ENCODE peak calls at places on chromosomes 2 and 18, in nine cellular contexts. A is esophagus squamous epithelium, L is PC-3, I is lower lobe of right lung, S is mucosa of descending colon, N is Peyer's patch, X is PC-9, E is neural progenitor cell, D is kidney. C is an unnamed sample.

GRCh38 chr2:8312861-8313768 is 368.7 kb upstream of the ID2 start:
- DNase-seq in A (no peak), L (peak; percentile 74), I (no peak), S (no peak), N (no peak), X (no peak), E (peak; percentile 39), D (no peak), C (no peak)

GRCh38 chr2:20229322-20230201 is 4.6 kb upstream of the SDC1 start:
- DNase-seq in A (no peak), L (no peak), I (no peak), S (no peak), N (no peak), X (no peak), E (no peak), D (no peak), C (no peak)

GRCh38 chr2:10260130-10260529 is 42.6 kb upstream of the HPCAL1 start:
- DNase-seq in A (no peak), L (peak; percentile 92), I (peak; percentile 24), S (peak; percentile 83), N (peak; percentile 82), X (no peak), E (no peak), D (peak; percentile 40), C (no peak)

GRCh38 chr18:23793051-23793450 is 103.8 kb downstream of the LAMA3 start:
- DNase-seq in A (no peak), L (no peak), I (no peak), S (no peak), N (no peak), X (no peak), E (no peak), D (no peak), C (no peak)

GRCh38 chr18:1052301-1052700 is 147.6 kb downstream of the ADCYAP1 start:
- DNase-seq in A (no peak), L (no peak), I (no peak), S (no peak), N (no peak), X (no peak), E (no peak), D (no peak), C (no peak)

GRCh38 chr2:110115291-110116032 is at the start of gene MALL:
- DNase-seq in A (no peak), L (peak; percentile 89), I (peak; percentile 79), S (peak; percentile 71), N (peak; percentile 76), X (peak; percentile 77), E (peak; percentile 54), D (peak; percentile 75), C (no peak)

GRCh38 chr2:233429175-233429897 is 75.0 kb downstream of the DGKD start:
- DNase-seq in A (no peak), L (peak; percentile 31), I (no peak), S (no peak), N (peak; percentile 38), X (no peak), E (no peak), D (no peak), C (no peak)

GRCh38 chr2:215983581-215984351 is 29.6 kb downstream of the MREG start:
- DNase-seq in A (no peak), L (no peak), I (no peak), S (no peak), N (no peak), X (no peak), E (no peak), D (no peak), C (no peak)

GRCh38 chr18:39805218-39805617 is 2149.8 kb upstream of the PIK3C3 start:
- DNase-seq in A (no peak), L (no peak), I (no peak), S (no peak), N (no peak), X (no peak), E (no peak), D (no peak), C (no peak)

GRCh38 chr2:128069769-128070168 is 21.2 kb upstream of the UGGT1 start:
- DNase-seq in A (no peak), L (peak; percentile 81), I (no peak), S (peak; percentile 37), N (no peak), X (no peak), E (no peak), D (no peak), C (no peak)

DNA sequence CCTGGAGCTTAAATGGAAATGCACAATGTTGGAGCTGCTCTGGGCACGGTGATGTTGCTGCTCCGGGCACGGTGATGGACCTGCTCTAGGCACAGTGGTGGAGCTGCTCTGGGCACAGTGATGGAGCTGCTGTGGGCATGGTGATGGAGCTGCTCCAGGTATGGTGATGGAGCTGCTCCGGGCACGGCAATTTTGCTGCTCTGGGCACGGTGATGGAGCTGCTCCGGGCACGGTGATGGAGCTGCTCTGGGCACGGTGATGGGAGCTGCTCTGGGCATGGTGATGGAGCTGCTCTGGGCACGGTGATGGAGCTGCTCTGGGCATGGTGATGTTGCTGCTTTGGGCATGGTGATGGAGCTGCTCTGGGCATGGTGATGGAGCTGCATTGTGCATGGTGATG is 79.7 kb downstream of the LDLRAD4 start:
- DNase-seq in A (no peak), L (no peak), I (no peak), S (no peak), N (no peak), X (no peak), E (no peak), D (no peak), C (no peak)
- H3K4me1 ChIP-seq in A (peaks cover 6% of the 10 kb centered on the region), L (no peaks in the 10 kb centered on the region), I (peaks cover 10% of the 10 kb centered on the region), S (no peaks in the 10 kb centered on the region), N (no peaks in the 10 kb centered on the region), X (no peaks in the 10 kb centered on the region), E (no peaks in the 10 kb centered on the region), D (peaks cover 10% of the 10 kb centered on the region), C (peaks cover 23% of the 10 kb centered on the region)

DNA sequence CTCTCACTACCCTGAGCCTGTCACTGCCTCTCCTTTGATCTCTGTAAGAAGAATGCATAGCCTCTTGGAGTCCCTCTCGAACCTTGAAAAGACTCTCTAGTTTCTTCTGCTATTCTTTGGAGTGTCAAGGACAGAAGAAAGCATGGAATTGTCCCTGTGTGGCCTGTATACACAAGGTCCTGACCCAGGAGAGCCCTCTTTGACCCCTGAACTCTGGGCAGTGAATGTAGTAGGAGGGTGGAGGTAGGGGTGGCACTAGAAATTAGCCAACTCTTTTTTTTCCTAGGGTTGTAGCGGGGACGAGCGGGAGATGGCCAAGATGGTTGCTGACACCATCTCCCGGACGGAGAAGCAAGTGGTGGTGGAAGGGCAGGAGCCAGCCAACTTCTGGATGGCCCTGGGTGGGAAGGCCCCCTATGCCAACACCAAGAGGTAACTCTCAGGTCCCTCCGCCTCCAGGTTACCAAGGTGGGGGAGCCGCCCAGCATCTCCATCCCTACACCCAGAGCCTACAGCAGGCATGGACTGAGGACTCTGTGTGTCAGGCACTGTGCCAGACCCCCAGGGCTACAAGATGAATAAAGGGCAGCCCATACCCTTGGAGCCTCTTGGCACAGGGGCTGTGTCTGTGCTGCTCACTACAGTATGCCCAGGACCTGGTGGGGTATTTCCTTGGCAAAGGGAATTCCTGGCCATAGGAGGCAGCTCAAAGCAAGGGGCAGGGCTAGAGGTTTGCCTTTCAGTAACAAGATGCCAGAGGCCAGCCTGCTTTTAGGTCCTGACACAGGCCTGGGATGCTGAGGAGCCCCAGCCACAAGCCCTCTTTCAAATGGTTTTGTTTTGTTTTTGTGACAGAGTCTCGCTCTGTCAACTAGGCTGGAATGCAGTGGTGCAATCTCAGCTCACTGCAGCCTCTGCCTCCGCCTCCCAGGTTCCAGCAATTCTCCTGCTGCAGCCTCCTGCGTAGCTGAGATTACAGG is 16.4 kb downstream of the VIL1 start:
- DNase-seq in A (no peak), L (no peak), I (peak; percentile 28), S (no peak), N (peak; percentile 28), X (no peak), E (peak; percentile 28), D (peak; percentile 27), C (no peak)
- TF ChIP-seq CTCF in A (no peak), L (no peak), I (no peak), S (no peak), N (no peak), X (no peak), E (no peak), D (no peak), C (no peak)

DNA sequence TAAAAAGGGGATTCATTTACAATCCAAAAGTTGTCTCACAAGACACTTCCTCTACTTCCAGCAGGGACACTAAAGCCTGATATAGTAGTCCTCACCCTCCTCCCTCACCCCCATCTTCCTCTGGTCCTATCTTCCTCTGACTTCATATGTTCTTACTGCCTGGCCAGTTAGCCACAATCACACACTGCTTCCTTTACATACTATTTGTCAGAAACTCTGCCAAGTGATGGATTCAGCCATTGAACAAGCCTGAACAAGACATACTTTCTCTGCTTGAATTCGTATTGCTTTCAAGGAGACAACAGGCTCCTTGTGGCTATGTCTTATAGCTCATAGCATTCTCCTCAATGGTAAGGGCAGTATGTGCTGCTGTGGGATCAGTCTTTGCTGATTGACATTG is 672.2 kb downstream of the BCL11A start:
- DNase-seq in A (no peak), L (no peak), I (no peak), S (no peak), N (no peak), X (no peak), E (no peak), D (no peak), C (no peak)
- H3K4me1 ChIP-seq in A (peaks cover 5% of the 10 kb centered on the region), L (no peaks in the 10 kb centered on the region), I (no peaks in the 10 kb centered on the region), S (no peaks in the 10 kb centered on the region), N (no peaks in the 10 kb centered on the region), X (no peaks in the 10 kb centered on the region), E (no peaks in the 10 kb centered on the region), D (no peaks in the 10 kb centered on the region), C (peaks cover 11% of the 10 kb centered on the region)

GRCh38 chr18:72830109-72830508 is 37.7 kb downstream of the NETO1 start:
- DNase-seq in A (no peak), L (peak; percentile 30), I (no peak), S (no peak), N (no peak), X (peak; percentile 23), E (peak; percentile 79), D (no peak), C (no peak)
- TF ChIP-seq CTCF in A (no peak), L (no peak), I (no peak), S (no peak), N (no peak), X (no peak), E (no peak), D (no peak), C (no peak)

GRCh38 chr2:16326736-16327300 is 338.8 kb downstream of the CYRIA start:
- DNase-seq in A (no peak), L (no peak), I (no peak), S (no peak), N (no peak), X (no peak), E (no peak), D (no peak), C (no peak)
- H3K4me1 ChIP-seq in A (no peaks in the 10 kb centered on the region), L (no peaks in the 10 kb centered on the region), I (no peaks in the 10 kb centered on the region), S (no peaks in the 10 kb centered on the region), N (no peaks in the 10 kb centered on the region), X (no peaks in the 10 kb centered on the region), E (peaks cover 66% of the 10 kb centered on the region), D (no peaks in the 10 kb centered on the region), C (no peaks in the 10 kb centered on the region)

DNA sequence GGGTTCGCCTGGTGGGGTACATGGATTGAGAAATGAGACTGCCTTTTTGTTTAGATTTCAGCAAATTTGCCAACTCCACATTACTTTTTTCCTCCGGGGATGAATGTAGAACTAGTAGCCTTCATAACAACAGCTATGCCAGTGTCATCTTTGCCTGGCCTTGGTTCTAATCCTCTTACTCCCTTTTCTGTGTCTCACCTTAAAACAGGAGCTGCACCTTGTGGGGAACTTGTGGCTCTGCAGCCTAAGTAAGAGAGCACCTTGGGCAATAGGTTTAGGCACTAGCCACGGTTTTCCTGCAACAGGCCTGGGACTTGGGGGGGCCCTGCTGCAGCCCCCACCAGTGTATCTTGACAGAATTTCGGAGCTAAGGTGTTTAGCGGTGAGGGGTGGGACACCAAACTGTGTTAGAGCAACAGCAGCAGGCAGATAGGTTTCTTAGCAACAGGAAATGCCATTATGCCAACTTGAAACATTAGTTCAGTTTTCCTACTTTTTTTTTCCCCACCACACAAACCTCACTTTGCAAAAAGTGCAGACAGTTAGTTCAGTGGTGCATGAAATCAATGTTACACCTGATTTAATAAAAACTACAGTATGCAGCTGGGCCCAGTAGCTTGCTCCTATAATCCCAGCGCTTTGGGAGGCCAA is 173.7 kb downstream of the PRKCE start:
- DNase-seq in A (no peak), L (no peak), I (no peak), S (no peak), N (no peak), X (no peak), E (no peak), D (no peak), C (no peak)
- TF ChIP-seq CTCF in A (no peak), L (no peak), I (no peak), S (no peak), N (no peak), X (no peak), E (no peak), D (no peak), C (no peak)